ENCODE peak calls at places on chromosomes 16 and 17, in ten cellular contexts. T is hepatocyte; Y is heart left ventricle; B is tibial artery; E is AG04450; U is breast epithelium; J is cardiac fibroblast; M is stomach; N is pancreas; Q is CD8-positive, alpha-beta T cell. D is an unnamed sample.

GRCh38 chr16:73071131-73071940 is 23.4 kb upstream of the ZFHX3 start:
- DNase-seq in N (peak; percentile 79), J (peak; percentile 40), E (no peak), Q (no peak), B (no peak), Y (peak; percentile 71), U (no peak), T (peak; percentile 72), M (peak; percentile 59), D (no peak)

GRCh38 chr16:49462989-49463371 is 89.4 kb downstream of the C16orf78 start:
- DNase-seq in B (no peak), T (no peak), J (no peak), E (no peak), U (no peak), Y (peak; percentile 7), Q (no peak), M (peak; percentile 17), N (no peak), D (peak; percentile 29)

GRCh38 chr17:44350733-44351226 is 5.7 kb downstream of the GRN start:
- DNase-seq in U (no peak), M (peak; percentile 75), Y (peak; percentile 73), Q (peak; percentile 55), T (peak; percentile 82), N (peak; percentile 86), B (no peak), J (peak; percentile 57), E (no peak), D (peak; percentile 84)

GRCh38 chr16:9054460-9054859 is 37.0 kb upstream of the HAPSTR1 start:
- DNase-seq in Y (no peak), B (no peak), U (no peak), J (no peak), M (no peak), Q (no peak), T (no peak), E (no peak), N (no peak), D (no peak)

GRCh38 chr17:32926183-32926582 is 1.8 kb upstream of the TMEM98 start:
- DNase-seq in U (no peak), Y (no peak), T (no peak), N (no peak), E (no peak), J (no peak), Q (no peak), M (no peak), B (no peak), D (no peak)

GRCh38 chr17:42706732-42707131 is 24.4 kb downstream of the CNTNAP1 start:
- DNase-seq in B (no peak), N (no peak), T (no peak), J (no peak), U (no peak), Y (no peak), Q (no peak), M (no peak), E (no peak), D (peak; percentile 62)

GRCh38 chr16:21326459-21326858 is 48.4 kb upstream of the CRYM start:
- DNase-seq in E (no peak), U (no peak), B (no peak), Y (no peak), Q (no peak), N (no peak), J (no peak), T (no peak), M (no peak), D (no peak)

GRCh38 chr16:10744370-10745030 is 858 bp downstream of the NUBP1 start:
- DNase-seq in Q (no peak), M (no peak), E (no peak), T (peak; percentile 45), J (no peak), B (no peak), N (no peak), Y (no peak), U (peak; percentile 25), D (no peak)

GRCh38 chr17:40622509-40622928 is 25.1 kb downstream of the SMARCE1 start:
- DNase-seq in N (no peak), M (no peak), J (no peak), U (no peak), Q (no peak), T (no peak), E (no peak), B (no peak), Y (no peak), D (no peak)

GRCh38 chr17:59093702-59094231 is 12.9 kb downstream of the TRIM37 start:
- DNase-seq in B (peak; percentile 46), T (peak; percentile 22), J (peak; percentile 98), Q (no peak), E (peak; percentile 81), U (no peak), M (no peak), Y (peak; percentile 62), N (no peak), D (peak; percentile 55)

GRCh38 chr17:8122923-8123694 is 797 bp downstream of the HES7 start:
- DNase-seq in E (no peak), T (peak; percentile 30), N (peak; percentile 66), B (no peak), Q (no peak), J (peak; percentile 43), U (no peak), Y (no peak), M (no peak), D (peak; percentile 64)

DNA sequence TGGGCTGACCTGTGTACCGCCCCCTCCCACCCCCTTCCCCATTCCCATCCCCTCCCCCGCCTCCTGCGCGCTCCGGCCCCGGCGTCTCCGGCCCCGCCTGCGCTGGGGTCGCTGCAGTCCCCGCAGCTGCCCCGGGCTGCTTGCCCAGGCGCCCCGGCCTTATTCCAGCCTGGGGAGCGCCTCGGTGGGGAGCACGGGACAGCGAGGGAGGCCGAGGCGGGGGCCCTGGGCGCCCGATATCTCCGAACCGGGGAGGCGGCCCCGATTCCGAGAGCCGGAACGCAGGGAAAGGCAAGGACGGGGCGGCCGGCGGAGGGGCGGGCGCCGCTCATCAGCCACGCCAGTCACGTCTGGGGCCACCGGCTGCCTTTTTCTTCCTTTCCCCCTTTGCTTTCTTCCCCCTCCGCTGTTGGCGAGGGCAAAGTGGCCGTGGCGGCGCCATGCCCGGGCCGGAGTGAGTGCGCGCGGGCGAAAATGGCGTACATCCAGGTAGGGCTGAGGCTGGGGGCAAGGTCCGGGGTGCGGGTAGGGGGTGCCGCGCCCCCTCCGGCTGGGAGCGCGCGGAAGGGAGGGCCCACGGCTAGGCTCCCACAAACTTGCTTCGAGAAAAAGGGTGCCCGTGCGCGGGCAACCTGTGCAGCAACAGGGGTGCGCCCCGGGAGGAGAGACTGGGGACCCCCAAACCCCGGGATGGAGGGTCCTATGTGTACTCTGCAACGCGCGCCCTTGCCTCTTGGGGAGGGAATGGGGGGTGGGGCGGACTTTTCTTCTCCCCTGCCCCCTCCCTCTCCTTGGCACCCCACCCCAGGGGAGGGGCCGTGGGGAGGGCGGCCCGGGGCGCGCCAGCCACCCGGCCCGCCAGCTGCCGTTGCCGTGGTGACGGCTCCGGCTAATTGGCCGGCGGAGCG is at the start of gene SYT17:
- DNase-seq in U (no peak), M (peak; percentile 63), T (peak; percentile 68), E (no peak), B (no peak), Y (peak; percentile 56), N (peak; percentile 71), J (no peak), Q (no peak), D (no peak)
- TF ChIP-seq CTCF in U (no peak), M (no peak), T (no peak), E (no peak), B (no peak), Y (no peak), N (no peak), J (no peak), Q (no peak), D (no peak)

DNA sequence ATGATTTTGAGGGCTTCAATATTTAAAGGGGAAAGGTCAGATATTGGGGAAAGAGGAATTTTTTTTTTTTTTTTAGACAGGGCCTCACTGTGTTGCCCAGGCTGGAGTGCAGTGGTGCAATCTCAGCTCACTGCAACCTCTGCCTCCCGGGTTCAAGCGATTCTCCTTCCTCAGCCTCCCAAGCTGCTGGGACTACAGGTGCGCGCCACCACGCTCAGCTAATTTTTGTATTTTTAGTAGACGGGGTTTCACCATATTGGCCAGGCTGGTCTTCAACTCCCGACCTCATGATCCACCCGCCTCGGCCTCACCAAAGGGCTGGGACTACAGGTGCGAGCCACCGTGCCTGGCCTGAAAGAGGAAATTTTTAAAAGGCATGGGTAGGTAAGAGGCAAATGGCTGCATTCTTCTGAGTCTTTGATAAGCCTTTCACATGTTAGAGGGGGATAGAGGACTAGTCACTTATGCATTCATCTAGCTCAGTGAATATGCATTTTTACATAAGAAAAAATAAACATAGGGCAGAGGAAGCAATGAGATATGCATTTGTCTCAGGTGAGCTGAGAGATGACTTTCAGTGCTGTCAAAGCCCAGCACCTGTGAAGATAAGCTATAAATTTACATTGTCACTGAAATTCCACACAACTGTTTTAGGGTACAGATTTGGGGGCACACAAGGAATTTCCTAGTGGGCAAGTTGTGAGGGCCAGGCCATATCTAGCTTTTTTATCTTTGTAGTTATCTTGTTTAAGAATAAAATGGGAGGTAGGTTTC is 1.1 kb upstream of the FCSK start:
- DNase-seq in Y (no peak), U (no peak), E (no peak), N (no peak), Q (no peak), J (no peak), B (no peak), M (no peak), T (no peak), D (no peak)
- H3K4me3 ChIP-seq in Y (peak overlapping the region; percentile 99), U (peak overlapping the region; percentile 95), E (peak overlapping the region; percentile 83), N (peak overlapping the region; percentile 89), Q (peak overlapping the region; percentile 100), J (peak overlapping the region; percentile 91), B (peak overlapping the region; percentile 92), M (peak overlapping the region; percentile 91), T (peak overlapping the region; percentile 91), D (peak overlapping the region; percentile 86)

DNA sequence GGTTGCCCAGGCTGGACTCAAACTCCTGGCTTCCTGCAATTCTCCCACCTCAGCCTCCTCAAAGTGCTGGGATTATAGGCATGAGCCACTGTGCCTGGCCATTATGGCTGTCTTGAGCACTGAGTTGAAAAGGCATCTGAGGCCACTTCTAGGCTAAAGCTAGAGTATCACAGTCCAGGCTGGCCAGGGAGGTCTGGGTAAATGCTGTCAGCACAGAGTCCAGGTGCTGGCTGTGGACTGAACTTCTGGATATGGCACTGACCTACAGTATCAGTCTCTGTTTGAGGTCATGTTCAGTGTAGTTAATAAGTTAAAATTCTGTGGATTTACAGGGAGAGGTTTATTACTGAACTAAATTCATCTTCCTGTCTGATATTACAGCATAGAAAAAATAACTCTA is 222.5 kb upstream of the TOM1L1 start:
- DNase-seq in J (no peak), E (no peak), B (no peak), Y (no peak), Q (no peak), T (peak; percentile 9), N (no peak), U (no peak), M (no peak), D (no peak)
- TF ChIP-seq CTCF in J (no peak), E (no peak), B (no peak), Y (no peak), Q (no peak), T (no peak), N (no peak), U (no peak), M (no peak), D (no peak)

DNA sequence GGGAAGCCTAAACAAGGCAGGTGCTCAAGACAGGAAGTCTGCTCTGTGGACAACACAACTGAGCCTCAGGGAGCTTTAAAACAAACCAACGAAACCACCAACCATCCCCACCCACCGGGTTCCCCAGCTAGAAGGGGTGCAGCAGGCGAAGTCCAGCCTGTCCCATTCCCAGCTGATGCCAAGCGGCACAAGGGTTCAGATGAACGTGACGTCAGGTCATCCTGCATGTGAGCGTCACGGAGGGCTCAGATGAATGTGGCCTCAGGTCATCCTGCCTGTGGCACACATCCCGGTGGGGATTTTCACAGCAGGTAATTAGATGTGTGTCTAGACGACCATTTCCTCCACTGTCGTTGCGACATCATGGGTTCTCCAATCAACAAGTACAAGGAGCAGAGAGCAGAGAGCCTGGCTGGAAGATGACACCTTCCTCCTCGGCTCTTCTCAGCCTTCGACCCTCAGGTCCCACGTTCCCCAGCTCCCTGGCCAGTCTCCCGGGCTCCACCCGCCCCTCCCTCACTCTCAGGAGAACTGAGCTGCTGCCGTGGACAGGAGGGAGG is 246.5 kb downstream of the FOXL1 start:
- DNase-seq in Q (no peak), E (no peak), J (peak; percentile 35), M (no peak), B (no peak), U (no peak), Y (no peak), T (no peak), N (no peak), D (no peak)
- H3K4me3 ChIP-seq in Q (no peak overlapping the region), E (no peak overlapping the region), J (no peak overlapping the region), M (no peak overlapping the region), B (no peak overlapping the region), U (no peak overlapping the region), Y (no peak overlapping the region), T (no peak overlapping the region), N (no peak overlapping the region), D (no peak overlapping the region)